ENCODE peak calls at places on chromosomes 5 and 9, in eight cellular contexts. Y is GM23338, P is suprapubic skin, T is Panc1, D is K562, O is GM12878, L is stomach, K is prostate gland. G is an unnamed sample.

GRCh38 chr9:117121331-117121730 is 293.5 kb downstream of the ASTN2 start:
- DNase-seq in Y (no peak), D (no peak), T (no peak), O (no peak), K (peak), P (no peak), L (peak), G (no peak)

GRCh38 chr9:106784076-106784475 is 78.9 kb upstream of the ZNF462 start:
- DNase-seq in P (no peak), Y (no peak), O (no peak), D (no peak), T (no peak), L (no peak), K (no peak), G (no peak)

GRCh38 chr9:16257604-16258003 is 612.9 kb downstream of the BNC2 start:
- DNase-seq in T (no peak), D (no peak), L (no peak), O (no peak), Y (peak), P (no peak), K (no peak), G (no peak)

GRCh38 chr9:24961787-24962186 is 416.1 kb upstream of the IZUMO3 start:
- DNase-seq in T (no peak), D (no peak), L (no peak), O (no peak), P (no peak), Y (no peak), K (no peak), G (no peak)

GRCh38 chr9:121242955-121243346 is 25.0 kb upstream of the GSN start:
- DNase-seq in D (no peak), P (no peak), O (no peak), K (no peak), T (no peak), L (no peak), Y (no peak), G (no peak)

GRCh38 chr5:42876375-42876844 is 64.7 kb upstream of the SELENOP start:
- DNase-seq in L (no peak), P (no peak), T (no peak), D (no peak), K (no peak), O (no peak), Y (no peak), G (no peak)

GRCh38 chr9:846852-847251 is 5.4 kb downstream of the DMRT1 start:
- DNase-seq in P (no peak), L (no peak), T (no peak), O (no peak), Y (peak), D (no peak), K (no peak), G (no peak)

GRCh38 chr9:19782005-19782404 is 6.8 kb downstream of the SLC24A2 start:
- DNase-seq in T (no peak), P (no peak), Y (peak), L (no peak), D (no peak), K (no peak), O (no peak), G (no peak)

GRCh38 chr9:122396622-122397148 is 25.9 kb downstream of the PTGS1 start:
- DNase-seq in T (no peak), P (no peak), L (no peak), D (no peak), Y (no peak), K (no peak), O (no peak), G (no peak)

GRCh38 chr5:176611435-176611834 is 1.5 kb upstream of the GPRIN1 start:
- DNase-seq in P (no peak), L (peak), K (peak), Y (peak), T (no peak), O (no peak), D (peak), G (no peak)

GRCh38 chr9:136858844-136859757 is 7.0 kb downstream of the MAMDC4 start:
- DNase-seq in L (peak), T (no peak), D (no peak), O (no peak), P (peak), K (peak), Y (no peak), G (no peak)

GRCh38 chr5:156411-157072 is 34.8 kb upstream of the LRRC14B start:
- DNase-seq in L (no peak), K (no peak), D (no peak), T (no peak), Y (no peak), P (peak), O (no peak), G (no peak)

GRCh38 chr5:145697251-145698016 is 137.7 kb downstream of the PRELID2 start:
- DNase-seq in Y (peak), P (no peak), D (peak), T (peak), O (no peak), K (no peak), L (no peak), G (no peak)

GRCh38 chr9:114616684-114617520 is 5.8 kb downstream of the TMEM268 start:
- DNase-seq in O (peak), P (peak), K (peak), Y (no peak), L (peak), T (no peak), D (peak), G (no peak)

GRCh38 chr9:82271099-82271498 is 282.5 kb downstream of the SPATA31D1 start:
- DNase-seq in T (no peak), P (no peak), D (no peak), L (no peak), O (no peak), Y (no peak), K (no peak), G (no peak)

GRCh38 chr9:33029106-33029788 is 4.2 kb downstream of the DNAJA1 start:
- DNase-seq in Y (no peak), L (no peak), D (no peak), T (no peak), K (no peak), O (no peak), P (no peak), G (no peak)

GRCh38 chr9:93585259-93585658 is 8.9 kb downstream of the PHF2 start:
- DNase-seq in K (no peak), O (no peak), Y (no peak), L (no peak), T (no peak), D (no peak), P (peak), G (no peak)

GRCh38 chr5:170861855-170862766 is at the start of gene RANBP17:
- DNase-seq in K (peak), P (peak), Y (peak), O (no peak), D (no peak), T (no peak), L (peak), G (no peak)

GRCh38 chr9:114000063-114000454 is 78.0 kb downstream of the AMBP start:
- DNase-seq in L (peak), D (no peak), O (no peak), Y (no peak), K (no peak), T (no peak), P (peak), G (no peak)

GRCh38 chr5:176157656-176158055 is 80.6 kb upstream of the SIMC1 start:
- DNase-seq in P (no peak), T (no peak), K (no peak), D (no peak), Y (no peak), O (no peak), L (no peak), G (no peak)

GRCh38 chr9:81370650-81371049 is 318.7 kb downstream of the TLE1 start:
- DNase-seq in D (no peak), L (no peak), K (no peak), O (no peak), T (no peak), Y (no peak), P (no peak), G (no peak)

GRCh38 chr5:95900383-95900958 is 61.2 kb downstream of the ELL2 start:
- DNase-seq in D (no peak), K (no peak), O (no peak), Y (no peak), T (no peak), L (peak), P (no peak), G (no peak)

GRCh38 chr5:30113542-30113941 is 1079.9 kb upstream of the CDH6 start:
- DNase-seq in Y (no peak), K (no peak), P (no peak), D (no peak), T (no peak), L (no peak), O (no peak), G (no peak)

GRCh38 chr5:178793156-178793555 is 62.7 kb upstream of the ZNF354A start:
- DNase-seq in K (peak), P (no peak), T (no peak), L (peak), D (peak), Y (peak), O (no peak), G (no peak)

GRCh38 chr5:111135406-111135805 is 43.3 kb downstream of the WDR36 start:
- DNase-seq in P (no peak), L (no peak), Y (no peak), O (no peak), K (no peak), T (no peak), D (no peak), G (no peak)

GRCh38 chr5:60349891-60350415 is 350.0 kb downstream of the DEPDC1B start:
- DNase-seq in Y (no peak), D (no peak), K (no peak), O (no peak), L (no peak), P (no peak), T (no peak), G (no peak)

GRCh38 chr5:138620661-138621224 is 45.5 kb upstream of the HSPA9 start:
- DNase-seq in Y (no peak), K (no peak), T (no peak), P (peak), O (no peak), L (no peak), D (no peak), G (no peak)

GRCh38 chr5:123545506-123545905 is 33.5 kb downstream of the CSNK1G3 start:
- DNase-seq in D (peak), K (no peak), T (peak), L (no peak), O (no peak), Y (peak), P (no peak), G (no peak)

GRCh38 chr5:125409496-125410351 is 663.3 kb upstream of the ZNF608 start:
- DNase-seq in K (peak), P (no peak), T (no peak), D (no peak), Y (no peak), L (no peak), O (no peak), G (no peak)

GRCh38 chr9:130453487-130453886 is 8.7 kb downstream of the ASS1 start:
- DNase-seq in T (no peak), L (peak), O (no peak), P (no peak), K (no peak), D (peak), Y (no peak), G (no peak)

GRCh38 chr5:1568201-1568979 is 44.6 kb upstream of the LPCAT1 start:
- DNase-seq in K (no peak), T (no peak), O (no peak), P (no peak), L (no peak), Y (no peak), D (no peak), G (no peak)

GRCh38 chr9:73081979-73082657 is 69.5 kb upstream of the ANXA1 start:
- DNase-seq in K (no peak), L (no peak), Y (peak), D (peak), O (no peak), T (no peak), P (no peak), G (peak)

GRCh38 chr5:112776301-112776856 is 38.7 kb downstream of the APC start:
- DNase-seq in P (no peak), L (no peak), Y (no peak), T (no peak), O (no peak), K (no peak), D (no peak), G (no peak)

DNA sequence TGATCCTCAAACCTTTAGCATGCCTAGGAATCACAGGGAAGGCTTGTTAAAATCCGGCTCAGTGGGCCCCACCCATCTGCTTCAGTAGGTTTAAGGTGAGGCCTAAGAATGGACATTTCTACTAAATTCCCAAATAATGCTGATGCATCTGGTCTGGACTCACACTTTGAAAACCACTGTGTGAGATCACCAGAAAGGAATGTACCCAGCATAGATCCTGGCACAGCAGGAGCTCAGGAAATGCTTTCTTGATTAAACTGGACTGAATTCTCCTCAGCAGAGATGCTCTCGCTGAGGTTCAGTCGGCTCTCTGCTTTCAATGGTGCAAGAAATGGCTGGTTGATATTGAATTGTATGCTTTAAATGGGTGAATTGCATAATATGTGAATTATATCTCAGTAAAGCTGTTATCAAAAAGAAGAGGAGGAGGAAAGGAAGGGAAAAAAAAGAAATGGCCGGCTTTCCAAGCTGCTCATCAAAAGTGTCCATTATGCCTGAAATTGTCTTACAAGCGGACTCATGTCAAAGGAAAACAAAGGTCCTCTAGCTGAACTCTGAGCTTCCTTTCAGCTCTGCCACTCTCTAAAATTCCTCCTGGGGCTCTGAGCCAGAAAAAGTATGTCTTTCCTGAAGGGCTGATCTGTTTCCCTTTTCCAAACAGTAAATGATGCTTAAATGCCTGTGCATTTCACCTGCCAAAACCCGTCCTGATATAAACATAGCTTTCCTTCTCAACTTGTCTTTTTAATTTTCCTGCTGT is 77.6 kb upstream of the SAP30L start:
- DNase-seq in D (no peak), P (no peak), K (peak), O (no peak), T (peak), L (no peak), Y (peak), G (peak)
- TF ChIP-seq POLR2AphosphoS5 in D (no peak), P (no peak), K (peak), O (no peak), T (no peak), L (no peak), Y (no peak), G (no peak)

GRCh38 chr5:119333421-119333851 is 22.4 kb upstream of the TNFAIP8 start:
- DNase-seq in D (no peak), P (no peak), L (no peak), O (no peak), Y (no peak), K (no peak), T (no peak), G (no peak)
- H3K4me3 ChIP-seq in D (no peak), P (peak), L (no peak), O (peak), Y (no peak), K (no peak), T (no peak), G (no peak)

GRCh38 chr5:149853701-149854100 is 90.9 kb downstream of the PDE6A start:
- DNase-seq in D (no peak), L (no peak), O (no peak), Y (no peak), K (no peak), T (no peak), P (no peak), G (no peak)

GRCh38 chr5:149854881-149855280 is 89.7 kb downstream of the PDE6A start:
- DNase-seq in D (no peak), O (no peak), P (no peak), K (no peak), Y (no peak), L (no peak), T (no peak), G (no peak)

GRCh38 chr5:149857499-149857898 is 87.1 kb downstream of the PDE6A start:
- DNase-seq in D (no peak), K (peak), P (peak), O (no peak), Y (no peak), L (peak), T (no peak), G (no peak)

GRCh38 chr5:149853019-149853648 is 91.5 kb downstream of the PDE6A start:
- DNase-seq in D (peak), Y (peak), K (peak), L (peak), P (no peak), T (peak), O (no peak), G (no peak)

GRCh38 chr5:149855371-149855770 is 89.2 kb downstream of the PDE6A start:
- DNase-seq in K (no peak), O (no peak), Y (no peak), L (no peak), P (no peak), T (no peak), D (no peak), G (no peak)
- TF ChIP-seq POLR2AphosphoS5 in K (no peak), O (no peak), Y (no peak), L (no peak), P (no peak), T (no peak), D (no peak), G (no peak)

DNA sequence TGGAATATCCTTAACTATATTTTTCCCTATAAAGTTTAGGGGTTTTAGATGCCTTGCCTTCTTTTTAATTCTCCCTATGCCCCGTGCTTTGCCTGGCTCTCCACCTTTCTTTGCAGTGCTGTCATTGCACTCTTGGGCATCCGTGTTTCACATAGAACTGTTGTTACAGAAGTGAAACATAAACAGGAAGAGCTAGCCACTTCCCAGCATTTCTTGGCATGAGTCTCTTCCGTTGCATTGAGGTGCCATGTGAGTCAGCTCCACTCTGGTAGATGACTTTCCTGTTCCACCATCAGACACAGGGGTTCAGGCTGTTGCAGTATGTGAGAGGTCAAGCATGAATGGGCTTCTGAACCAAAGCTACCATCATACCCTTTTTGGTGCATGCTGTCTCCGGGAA is 73.4 kb downstream of the ANGPTL2 start:
- DNase-seq in K (peak), O (peak), D (no peak), T (peak), P (peak), L (peak), Y (no peak), G (no peak)
- H3K4me3 ChIP-seq in K (no peak), O (no peak), D (no peak), T (no peak), P (no peak), L (no peak), Y (no peak), G (no peak)

GRCh38 chr9:75892168-75892901 is 1.9 kb downstream of the PCSK5 start:
- DNase-seq in K (peak), P (peak), L (no peak), O (no peak), Y (peak), T (no peak), D (no peak), G (no peak)

GRCh38 chr9:75889577-75889976 is 896 bp upstream of the PCSK5 start:
- DNase-seq in L (no peak), O (no peak), P (peak), K (no peak), T (no peak), Y (peak), D (no peak), G (no peak)

GRCh38 chr9:75891277-75892167 is 1.0 kb downstream of the PCSK5 start:
- DNase-seq in T (no peak), O (no peak), P (peak), K (no peak), L (no peak), Y (peak), D (peak), G (no peak)

GRCh38 chr9:75889977-75890540 is 414 bp upstream of the PCSK5 start:
- DNase-seq in D (no peak), Y (peak), O (no peak), K (peak), L (peak), T (no peak), P (peak), G (peak)

GRCh38 chr9:75890541-75891276 is at the start of gene PCSK5:
- DNase-seq in P (peak), T (no peak), L (peak), O (no peak), Y (peak), K (peak), D (peak), G (peak)
- TF ChIP-seq POLR2AphosphoS5 in P (no peak), T (no peak), L (peak), O (no peak), Y (peak), K (peak), D (no peak), G (peak)